ENCODE peak calls at places on chromosome 1, in six cellular contexts. One of them, this sample, is unnamed.

GRCh38 chr1:46333300-46334029 is 7.1 kb upstream of the NSUN4 start:
- DNase-seq in HTR-8/SVneo: peak
- DNase-seq in DMS53: peak
- DNase-seq in adipocyte: no peak
- DNase-seq in H9: peak
- DNase-seq in activated T-cell treated with anti-CD3 and anti-CD28 coated beads for 1 hour: no peak
- DNase-seq in this sample: peak

GRCh38 chr1:230577537-230577936 is 64.7 kb upstream of the COG2 start:
- DNase-seq in adipocyte: no peak
- DNase-seq in HTR-8/SVneo: no peak
- DNase-seq in H9: no peak
- DNase-seq in activated T-cell treated with anti-CD3 and anti-CD28 coated beads for 1 hour: no peak
- DNase-seq in DMS53: no peak
- DNase-seq in this sample: no peak

GRCh38 chr1:102852583-102852982 is 255.7 kb downstream of the COL11A1 start:
- DNase-seq in DMS53: peak
- DNase-seq in activated T-cell treated with anti-CD3 and anti-CD28 coated beads for 1 hour: no peak
- DNase-seq in H9: no peak
- DNase-seq in HTR-8/SVneo: no peak
- DNase-seq in adipocyte: peak
- DNase-seq in this sample: peak

GRCh38 chr1:98761238-98761637 is 99.7 kb downstream of the SNX7 start:
- DNase-seq in activated T-cell treated with anti-CD3 and anti-CD28 coated beads for 1 hour: no peak
- DNase-seq in HTR-8/SVneo: no peak
- DNase-seq in adipocyte: no peak
- DNase-seq in H9: peak
- DNase-seq in DMS53: peak
- DNase-seq in this sample: peak

GRCh38 chr1:29629401-29629800 is 393.1 kb downstream of the PTPRU start:
- DNase-seq in DMS53: no peak
- DNase-seq in activated T-cell treated with anti-CD3 and anti-CD28 coated beads for 1 hour: no peak
- DNase-seq in H9: peak
- DNase-seq in HTR-8/SVneo: no peak
- DNase-seq in adipocyte: no peak
- DNase-seq in this sample: no peak

GRCh38 chr1:66282885-66283284 is 251.1 kb upstream of the SGIP1 start:
- DNase-seq in adipocyte: no peak
- DNase-seq in DMS53: no peak
- DNase-seq in activated T-cell treated with anti-CD3 and anti-CD28 coated beads for 1 hour: no peak
- DNase-seq in HTR-8/SVneo: no peak
- DNase-seq in H9: no peak
- DNase-seq in this sample: no peak

GRCh38 chr1:244216836-244217235 is 165.8 kb downstream of the ZBTB18 start:
- DNase-seq in DMS53: no peak
- DNase-seq in adipocyte: no peak
- DNase-seq in H9: no peak
- DNase-seq in HTR-8/SVneo: no peak
- DNase-seq in activated T-cell treated with anti-CD3 and anti-CD28 coated beads for 1 hour: no peak
- DNase-seq in this sample: no peak

GRCh38 chr1:201268604-201269151 is 14.6 kb upstream of the PKP1 start:
- DNase-seq in HTR-8/SVneo: peak
- DNase-seq in adipocyte: peak
- DNase-seq in DMS53: peak
- DNase-seq in activated T-cell treated with anti-CD3 and anti-CD28 coated beads for 1 hour: no peak
- DNase-seq in H9: no peak
- DNase-seq in this sample: peak

GRCh38 chr1:119966020-119966419 is 69.7 kb upstream of the ADAM30 start:
- DNase-seq in activated T-cell treated with anti-CD3 and anti-CD28 coated beads for 1 hour: no peak
- DNase-seq in DMS53: no peak
- DNase-seq in H9: no peak
- DNase-seq in HTR-8/SVneo: no peak
- DNase-seq in adipocyte: peak
- DNase-seq in this sample: peak

This sample was measured in fibroblast of mammary gland.